ENCODE peak calls at places on chromosomes 2 and 18, in seven cellular contexts. Z, I, Q, P, R, H and M are unnamed samples.

GRCh38 chr18:51134721-51135120 is 62.8 kb downstream of the MEX3C start:
- DNase-seq in Z (no peak), I (no peak), Q (no peak), P (no peak), R (no peak), H (no peak), M (no peak)

GRCh38 chr2:96758987-96759386 is 1.7 kb upstream of the CNNM4 start:
- DNase-seq in Z (no peak), I (no peak), Q (no peak), P (no peak), R (no peak), H (no peak), M (no peak)

GRCh38 chr2:72923833-72924352 is 6.6 kb downstream of the EMX1 start:
- DNase-seq in Z (peak; percentile 40), I (peak; percentile 61), Q (peak; percentile 71), P (no peak), R (no peak), H (no peak), M (no peak)

GRCh38 chr2:169765523-169765922 is 31.9 kb downstream of the KLHL23 start:
- DNase-seq in Z (peak; percentile 23), I (no peak), Q (no peak), P (peak; percentile 89), R (no peak), H (no peak), M (no peak)

GRCh38 chr18:41809652-41810051 is 145.4 kb upstream of the PIK3C3 start:
- DNase-seq in Z (no peak), I (no peak), Q (peak; percentile 17), P (no peak), R (no peak), H (no peak), M (no peak)

GRCh38 chr18:22983175-22983574 is 50.0 kb downstream of the RBBP8 start:
- DNase-seq in Z (peak; percentile 35), I (peak; percentile 2), Q (peak; percentile 48), P (peak; percentile 67), R (peak; percentile 79), H (peak; percentile 24), M (peak; percentile 36)

GRCh38 chr18:76972838-76973237 is 150.5 kb downstream of the ZNF236 start:
- DNase-seq in Z (no peak), I (no peak), Q (no peak), P (peak; percentile 29), R (no peak), H (no peak), M (no peak)

GRCh38 chr2:238574490-238575271 is 148.0 kb downstream of the ASB1 start:
- DNase-seq in Z (no peak), I (no peak), Q (peak; percentile 24), P (no peak), R (no peak), H (no peak), M (no peak)

GRCh38 chr2:27217173-27218121 is at the start of gene CAD:
- DNase-seq in Z (peak; percentile 97), I (peak; percentile 96), Q (peak; percentile 97), P (peak; percentile 82), R (peak; percentile 97), H (peak; percentile 56), M (peak; percentile 93)

GRCh38 chr2:11305958-11306357 is 38.5 kb downstream of the ROCK2 start:
- DNase-seq in Z (peak; percentile 17), I (no peak), Q (no peak), P (peak; percentile 56), R (peak; percentile 93), H (no peak), M (no peak)

GRCh38 chr2:62692225-62692624 is 13.3 kb upstream of the EHBP1 start:
- DNase-seq in Z (no peak), I (no peak), Q (no peak), P (peak; percentile 66), R (no peak), H (no peak), M (no peak)

GRCh38 chr18:72866901-72867701 is 686 bp downstream of the NETO1 start:
- DNase-seq in Z (no peak), I (peak; percentile 63), Q (peak; percentile 60), P (no peak), R (no peak), H (no peak), M (no peak)

GRCh38 chr2:72579595-72580180 is 246.1 kb downstream of the EXOC6B start:
- DNase-seq in Z (peak; percentile 32), I (peak; percentile 31), Q (peak; percentile 76), P (peak; percentile 68), R (peak; percentile 71), H (peak; percentile 26), M (peak; percentile 61)

GRCh38 chr2:188267776-188268175 is 23.9 kb upstream of the GULP1 start:
- DNase-seq in Z (no peak), I (no peak), Q (no peak), P (no peak), R (no peak), H (no peak), M (no peak)

GRCh38 chr18:6609882-6610281 is 119.6 kb upstream of the ARHGAP28 start:
- DNase-seq in Z (no peak), I (peak; percentile 15), Q (no peak), P (no peak), R (no peak), H (no peak), M (no peak)

GRCh38 chr2:179467111-179467510 is 202.5 kb upstream of the SESTD1 start:
- DNase-seq in Z (no peak), I (no peak), Q (no peak), P (peak; percentile 77), R (peak; percentile 63), H (no peak), M (no peak)

GRCh38 chr18:22556271-22556990 is 138.7 kb upstream of the CTAGE1 start:
- DNase-seq in Z (peak; percentile 46), I (no peak), Q (no peak), P (peak; percentile 72), R (peak; percentile 19), H (no peak), M (no peak)

GRCh38 chr2:85801871-85802270 is 48.1 kb downstream of the ATOH8 start:
- DNase-seq in Z (no peak), I (no peak), Q (no peak), P (no peak), R (no peak), H (no peak), M (no peak)

GRCh38 chr2:73133566-73134227 is 20.9 kb upstream of the RAB11FIP5 start:
- DNase-seq in Z (no peak), I (no peak), Q (no peak), P (no peak), R (peak; percentile 23), H (no peak), M (no peak)

GRCh38 chr18:51077217-51077616 is 47.2 kb downstream of the SMAD4 start:
- DNase-seq in Z (no peak), I (no peak), Q (no peak), P (no peak), R (peak; percentile 80), H (no peak), M (no peak)

DNA sequence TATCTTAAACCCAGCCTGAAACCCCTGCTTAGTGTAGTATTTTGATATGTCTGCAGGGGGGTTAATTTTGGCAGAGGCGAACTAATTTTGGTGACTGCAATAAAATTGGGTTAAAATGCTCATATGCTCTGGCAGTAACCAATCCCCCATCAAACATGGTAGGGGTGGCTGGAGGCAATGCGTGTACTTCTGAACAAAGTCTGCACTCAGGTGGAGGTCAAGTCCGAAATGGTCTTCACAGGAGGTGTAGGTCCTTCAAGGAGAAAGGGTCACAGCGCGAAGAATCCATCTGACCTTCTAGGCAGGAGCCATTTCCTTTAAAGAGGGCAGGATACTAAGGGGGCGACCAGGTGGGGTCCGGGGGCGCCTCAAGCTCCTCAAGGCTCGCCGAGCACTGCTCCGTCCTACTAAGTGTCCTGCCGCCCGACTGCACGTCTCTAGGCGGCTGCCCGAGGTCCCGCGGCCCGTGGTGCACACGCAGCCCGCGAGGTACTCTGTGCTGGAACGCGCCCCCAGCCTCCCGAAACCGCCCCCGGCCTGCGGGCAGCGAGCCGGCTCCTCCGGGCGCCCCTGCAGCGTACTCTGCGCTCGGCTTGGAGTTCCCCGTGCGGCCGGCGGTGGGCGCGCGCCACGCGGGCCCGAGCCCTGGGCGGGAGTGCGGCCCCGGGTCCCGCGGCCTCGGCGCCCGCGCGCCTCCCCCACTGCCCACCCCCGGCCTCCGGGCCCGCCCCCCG is 1.7 kb upstream of the LDLRAD4 start:
- DNase-seq in Z (peak; percentile 77), I (peak; percentile 75), Q (peak; percentile 61), P (no peak), R (peak; percentile 24), H (no peak), M (peak; percentile 33)
- TF ChIP-seq EZH2 in Z (no peak), I (no peak), Q (peak; percentile 43), P (no peak), R (peak; percentile 90), H (no peak), M (no peak)

GRCh38 chr2:127575941-127576432 is 40.5 kb downstream of the MYO7B start:
- DNase-seq in Z (no peak), I (no peak), Q (no peak), P (no peak), R (peak; percentile 64), H (no peak), M (no peak)
- TF ChIP-seq EZH2phosphoT487 in Z (no peak), I (no peak), Q (no peak), P (no peak), R (no peak), H (no peak), M (no peak)

GRCh38 chr2:48195168-48195567 is 288.9 kb upstream of the FBXO11 start:
- DNase-seq in Z (no peak), I (no peak), Q (no peak), P (no peak), R (no peak), H (no peak), M (no peak)
- H3K4me1 ChIP-seq in Z (no peaks in the 10 kb centered on the region), I (peaks cover 21% of the 10 kb centered on the region), Q (peaks cover 34% of the 10 kb centered on the region), P (no peaks in the 10 kb centered on the region), R (peaks cover 8% of the 10 kb centered on the region), H (no peaks in the 10 kb centered on the region), M (no peaks in the 10 kb centered on the region)

GRCh38 chr2:106582431-106583143 is 95.4 kb downstream of the CD8B2 start:
- DNase-seq in Z (peak; percentile 91), I (peak; percentile 86), Q (peak; percentile 86), P (peak; percentile 84), R (peak; percentile 88), H (peak; percentile 66), M (peak; percentile 64)

GRCh38 chr2:106579750-106580197 is 92.6 kb downstream of the CD8B2 start:
- DNase-seq in Z (no peak), I (no peak), Q (no peak), P (no peak), R (no peak), H (no peak), M (no peak)

GRCh38 chr2:106580241-106580640 is 93.1 kb downstream of the CD8B2 start:
- DNase-seq in Z (no peak), I (no peak), Q (no peak), P (no peak), R (no peak), H (no peak), M (no peak)

GRCh38 chr2:106581276-106581675 is 94.1 kb downstream of the CD8B2 start:
- DNase-seq in Z (no peak), I (no peak), Q (no peak), P (no peak), R (no peak), H (no peak), M (no peak)

DNA sequence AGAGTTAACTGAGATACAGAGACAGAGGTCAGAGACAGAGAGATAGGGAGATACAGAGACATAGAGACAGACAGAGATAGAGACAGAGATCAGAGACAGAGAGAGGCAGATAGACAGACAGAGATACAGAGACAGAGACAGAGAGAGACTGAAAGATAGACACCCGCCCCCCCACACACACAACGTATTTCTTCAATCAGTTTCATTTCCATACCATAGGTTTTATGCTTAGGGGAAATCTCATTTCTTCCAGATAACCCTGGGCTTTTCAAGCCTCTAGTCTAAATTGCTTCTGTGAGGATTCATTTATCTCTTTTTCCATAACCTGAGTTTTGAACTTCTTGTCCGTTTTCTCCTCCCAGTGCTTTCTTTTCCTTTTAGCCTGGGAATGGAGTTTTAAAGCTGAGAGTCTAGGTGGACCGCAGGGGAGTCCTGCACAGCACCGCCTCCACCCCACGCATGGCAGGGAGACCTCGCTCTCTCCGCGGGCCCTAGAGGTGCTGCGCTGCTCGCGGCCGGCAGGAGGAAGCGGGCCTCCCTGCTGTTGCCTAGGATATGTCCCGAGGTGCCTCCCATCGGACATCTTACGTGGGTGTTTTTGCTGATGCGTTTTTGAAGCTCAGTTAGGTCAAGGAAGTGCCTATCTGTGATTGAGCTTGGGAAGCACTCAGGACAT is 94.7 kb downstream of the CD8B2 start:
- DNase-seq in Z (peak; percentile 84), I (peak; percentile 62), Q (peak; percentile 55), P (peak; percentile 46), R (peak; percentile 91), H (peak; percentile 45), M (peak; percentile 75)
- TF ChIP-seq EZH2 in Z (no peak), I (no peak), Q (no peak), P (no peak), R (no peak), H (no peak), M (no peak)